ENCODE peak calls at places on chromosomes 3 and 15, in five cellular contexts. H is suprapubic skin, Y is transverse colon, D is GM12878, W is sigmoid colon. K is an unnamed sample.

GRCh38 chr3:161914703-161915102 is 418.1 kb downstream of the OTOL1 start:
- DNase-seq in H (no peak), Y (peak; percentile 14), D (no peak), W (peak; percentile 69), K (peak; percentile 15)

GRCh38 chr3:129231331-129232119 is 17.9 kb upstream of the COPG1 start:
- DNase-seq in H (no peak), Y (no peak), D (no peak), W (no peak), K (no peak)

GRCh38 chr15:91499774-91500383 is 353.6 kb upstream of the SLCO3A1 start:
- DNase-seq in H (no peak), Y (no peak), D (no peak), W (no peak), K (no peak)

GRCh38 chr3:46854543-46854942 is 8.7 kb downstream of the MYL3 start:
- DNase-seq in H (peak; percentile 56), Y (no peak), D (no peak), W (peak; percentile 37), K (no peak)

GRCh38 chr3:49671291-49672288 is 2.6 kb upstream of the APEH start:
- DNase-seq in H (no peak), Y (peak; percentile 79), D (peak; percentile 38), W (peak; percentile 79), K (peak; percentile 32)

GRCh38 chr3:3366391-3366790 is 186.9 kb upstream of the CRBN start:
- DNase-seq in H (no peak), Y (no peak), D (no peak), W (no peak), K (no peak)

GRCh38 chr15:72991026-72991425 is 61.2 kb upstream of the NEO1 start:
- DNase-seq in H (no peak), Y (no peak), D (no peak), W (no peak), K (no peak)

GRCh38 chr3:58526124-58526957 is 10.6 kb downstream of the ACOX2 start:
- DNase-seq in H (no peak), Y (no peak), D (no peak), W (no peak), K (no peak)

GRCh38 chr3:128297401-128298138 is 144.3 kb downstream of the EEFSEC start:
- DNase-seq in H (peak; percentile 38), Y (peak; percentile 20), D (no peak), W (no peak), K (no peak)

GRCh38 chr15:55279746-55280351 is 9.8 kb downstream of the RAB27A start:
- DNase-seq in H (no peak), Y (peak; percentile 34), D (peak; percentile 96), W (no peak), K (no peak)

GRCh38 chr3:51620543-51620942 is 50.5 kb upstream of the TEX264 start:
- DNase-seq in H (no peak), Y (no peak), D (no peak), W (peak; percentile 69), K (no peak)

GRCh38 chr3:176190755-176191154 is 1006.5 kb downstream of the TBL1XR1 start:
- DNase-seq in H (no peak), Y (no peak), D (no peak), W (no peak), K (no peak)
- TF ChIP-seq EP300 in H (no peak), Y (no peak), D (no peak), W (no peak), K (no peak)

GRCh38 chr3:131608741-131609140 is 106.0 kb upstream of the MRPL3 start:
- DNase-seq in H (no peak), Y (no peak), D (no peak), W (no peak), K (no peak)
- TF ChIP-seq POLR2A in H (no peak), Y (no peak), D (no peak), W (no peak), K (no peak)

GRCh38 chr3:72595376-72595775 is 252.9 kb downstream of the SHQ1 start:
- DNase-seq in H (no peak), Y (no peak), D (no peak), W (no peak), K (no peak)

GRCh38 chr3:72594615-72595215 is 253.5 kb downstream of the SHQ1 start:
- DNase-seq in H (no peak), Y (no peak), D (no peak), W (no peak), K (no peak)

GRCh38 chr3:72593881-72594397 is 254.3 kb downstream of the SHQ1 start:
- DNase-seq in H (no peak), Y (no peak), D (no peak), W (no peak), K (no peak)

GRCh38 chr3:72590732-72591192 is 257.5 kb downstream of the SHQ1 start:
- DNase-seq in H (no peak), Y (no peak), D (no peak), W (no peak), K (no peak)

GRCh38 chr3:72591522-72592421 is 256.5 kb downstream of the SHQ1 start:
- DNase-seq in H (no peak), Y (peak; percentile 23), D (no peak), W (peak; percentile 73), K (peak; percentile 40)
- TF ChIP-seq EP300 in H (no peak), Y (no peak), D (no peak), W (no peak), K (no peak)

GRCh38 chr3:4983739-4984510 is 4.7 kb downstream of the BHLHE40 start:
- DNase-seq in H (no peak), Y (peak; percentile 72), D (peak; percentile 95), W (no peak), K (no peak)

GRCh38 chr3:4986175-4986610 is 7.0 kb downstream of the BHLHE40 start:
- DNase-seq in H (no peak), Y (no peak), D (no peak), W (no peak), K (no peak)

GRCh38 chr3:4986611-4987373 is 7.6 kb downstream of the BHLHE40 start:
- DNase-seq in H (peak; percentile 98), Y (peak; percentile 97), D (no peak), W (peak; percentile 99), K (peak; percentile 88)

GRCh38 chr3:4984511-4984864 is 5.3 kb downstream of the BHLHE40 start:
- DNase-seq in H (no peak), Y (no peak), D (no peak), W (no peak), K (no peak)

DNA sequence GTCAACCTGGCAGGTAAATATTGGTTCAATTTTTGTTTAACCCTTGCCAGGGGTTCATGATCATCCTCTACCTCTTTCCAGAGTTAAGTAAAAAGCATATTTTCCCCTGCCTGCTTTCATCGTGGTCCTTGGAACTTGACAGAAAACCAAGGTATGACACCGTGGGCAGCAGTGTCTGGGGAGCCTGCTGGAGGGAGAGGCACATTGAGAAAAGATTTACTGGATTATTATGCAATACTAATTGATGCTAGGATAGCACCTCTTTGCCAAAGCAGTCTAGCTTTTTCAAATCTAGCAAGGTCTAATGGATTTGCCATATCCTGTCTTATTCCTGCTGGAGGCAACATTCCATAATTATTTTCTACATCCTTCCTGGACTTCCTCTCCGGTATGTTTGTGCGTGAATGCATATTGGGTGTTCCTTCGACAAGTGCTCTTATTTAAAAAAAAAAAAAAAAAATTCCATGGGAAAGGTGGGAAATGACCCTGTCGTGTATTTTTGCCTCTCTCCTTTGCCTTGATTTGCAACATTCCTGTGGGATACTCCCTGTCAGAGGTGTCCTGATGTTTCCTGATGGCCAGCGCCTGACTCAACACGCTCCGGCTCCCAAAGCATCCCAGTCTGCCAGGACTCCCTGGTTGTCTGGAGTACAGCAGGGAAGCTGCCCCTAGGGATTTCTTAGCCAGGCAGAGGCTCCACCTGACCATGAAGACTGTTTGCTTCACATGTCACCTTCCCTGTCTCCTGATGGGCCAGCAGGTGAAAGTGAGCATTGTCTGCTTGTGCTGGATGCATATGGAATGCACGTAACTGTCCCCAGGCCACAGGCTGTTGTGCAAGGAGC is 6.3 kb downstream of the BHLHE40 start:
- DNase-seq in H (no peak), Y (no peak), D (no peak), W (no peak), K (peak; percentile 24)
- TF ChIP-seq POLR2A in H (no peak), Y (no peak), D (peak; percentile 69), W (no peak), K (no peak)

GRCh38 chr15:50137330-50137761 is 18.3 kb upstream of the ATP8B4 start:
- DNase-seq in H (no peak), Y (no peak), D (no peak), W (no peak), K (no peak)

GRCh38 chr15:50135123-50135541 is 16.1 kb upstream of the ATP8B4 start:
- DNase-seq in H (no peak), Y (no peak), D (no peak), W (no peak), K (no peak)

GRCh38 chr15:50131617-50132016 is 12.6 kb upstream of the ATP8B4 start:
- DNase-seq in H (no peak), Y (no peak), D (no peak), W (no peak), K (no peak)

GRCh38 chr15:50137893-50138292 is 18.9 kb upstream of the ATP8B4 start:
- DNase-seq in H (no peak), Y (no peak), D (no peak), W (no peak), K (no peak)

DNA sequence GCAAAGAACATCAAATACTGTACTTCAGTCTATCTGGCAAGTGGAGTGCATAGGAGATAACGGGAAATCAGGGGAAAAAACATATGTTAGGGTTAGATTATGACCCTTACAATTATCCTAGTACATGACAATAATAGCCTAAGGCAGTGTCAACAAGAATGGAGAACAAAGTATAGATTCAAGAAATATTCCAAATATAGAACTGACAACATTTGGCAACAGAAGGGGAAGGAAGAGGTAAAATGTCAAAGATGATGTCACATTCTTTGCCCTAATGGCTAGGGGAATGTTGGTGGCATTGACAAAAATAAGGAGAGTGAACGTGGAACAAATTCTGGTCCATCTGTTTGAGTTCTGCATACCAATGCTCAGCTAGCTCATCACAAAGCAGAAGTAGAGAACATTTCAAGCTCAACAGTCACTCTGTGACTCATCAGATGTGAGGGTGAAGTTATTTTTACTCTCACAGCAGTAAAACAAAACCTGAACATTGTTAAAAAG is 15.5 kb upstream of the ATP8B4 start:
- DNase-seq in H (no peak), Y (no peak), D (no peak), W (no peak), K (no peak)
- TF ChIP-seq EP300 in H (no peak), Y (no peak), D (no peak), W (no peak), K (no peak)

DNA sequence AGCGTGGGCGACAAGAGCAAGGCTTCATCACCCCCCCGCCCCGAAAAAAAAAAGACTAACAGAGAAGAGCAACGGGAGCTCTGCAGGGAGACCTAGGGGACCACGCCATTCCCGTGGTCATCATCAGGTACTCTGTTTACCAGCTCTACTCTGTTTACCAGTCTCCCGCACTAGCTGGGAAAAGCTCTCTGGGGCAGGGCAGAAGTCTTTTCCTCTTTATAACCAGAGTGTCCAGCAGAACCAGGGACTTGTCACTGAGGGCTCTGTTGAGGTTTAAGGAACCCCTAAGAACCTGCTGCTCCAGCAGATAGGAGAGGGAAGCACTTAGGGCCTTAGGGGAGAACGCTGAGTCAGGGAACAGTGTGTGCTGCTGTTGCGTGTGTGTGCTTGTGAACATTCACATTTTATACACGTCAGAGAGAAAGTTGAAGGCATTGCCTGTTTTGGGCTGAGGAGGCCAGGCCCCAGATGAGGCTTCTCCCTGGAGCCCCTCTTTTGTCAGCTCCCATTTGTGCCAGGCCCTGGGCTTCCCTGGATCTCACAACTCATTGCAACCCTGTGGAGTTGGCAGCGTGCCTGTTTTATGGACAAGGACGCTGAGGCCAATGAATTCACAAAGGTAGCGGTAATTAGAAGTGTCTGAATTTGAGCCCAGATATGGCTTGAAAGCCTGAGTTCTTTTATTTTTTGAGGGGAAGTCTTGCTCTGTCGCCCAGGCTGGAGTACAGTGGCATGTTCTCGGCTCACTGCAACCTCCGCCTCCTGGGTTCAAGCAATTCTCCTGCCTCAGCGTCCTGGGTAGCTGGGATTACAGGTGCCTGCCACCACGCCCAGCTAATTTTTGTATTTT is 24.2 kb upstream of the ERICH6 start:
- DNase-seq in H (no peak), Y (peak; percentile 35), D (no peak), W (no peak), K (peak; percentile 39)
- TF ChIP-seq POLR2A in H (no peak), Y (peak; percentile 35), D (no peak), W (peak; percentile 16), K (peak; percentile 18)

GRCh38 chr15:57344282-57344681 is 32.0 kb upstream of the CGNL1 start:
- DNase-seq in H (no peak), Y (no peak), D (no peak), W (no peak), K (no peak)
- TF ChIP-seq EP300 in H (no peak), Y (no peak), D (no peak), W (no peak), K (no peak)